ENCODE peak calls at places on chromosomes 1 and 21, in six cellular contexts. One of them, this sample, is unnamed.

GRCh38 chr1:160112370-160112769 is 3.2 kb upstream of the ATP1A2 start:
- DNase-seq in cardiac muscle cell: no peak
- DNase-seq in A549: no peak
- DNase-seq in fibroblast of lung: no peak
- DNase-seq in MM.1S: no peak
- DNase-seq in lower lobe of right lung: no peak
- DNase-seq in this sample: no peak

GRCh38 chr1:221118176-221118937 is 239.1 kb downstream of the HLX start:
- DNase-seq in cardiac muscle cell: no peak
- DNase-seq in A549: no peak
- DNase-seq in fibroblast of lung: no peak
- DNase-seq in MM.1S: no peak
- DNase-seq in lower lobe of right lung: no peak
- DNase-seq in this sample: no peak

GRCh38 chr1:200905411-200906052 is 10.8 kb downstream of the INAVA start:
- DNase-seq in cardiac muscle cell: no peak
- DNase-seq in A549: no peak
- DNase-seq in fibroblast of lung: no peak
- DNase-seq in MM.1S: peak
- DNase-seq in lower lobe of right lung: no peak
- DNase-seq in this sample: peak

GRCh38 chr1:234397732-234398131 is 24.5 kb downstream of the COA6 start:
- DNase-seq in cardiac muscle cell: no peak
- DNase-seq in A549: no peak
- DNase-seq in fibroblast of lung: no peak
- DNase-seq in MM.1S: no peak
- DNase-seq in lower lobe of right lung: no peak
- DNase-seq in this sample: no peak

GRCh38 chr1:92211166-92211565 is 6.5 kb upstream of the C1orf146 start:
- DNase-seq in cardiac muscle cell: no peak
- DNase-seq in A549: no peak
- DNase-seq in fibroblast of lung: peak
- DNase-seq in MM.1S: no peak
- DNase-seq in lower lobe of right lung: no peak
- DNase-seq in this sample: no peak

GRCh38 chr1:109351457-109351856 is 44.6 kb upstream of the MYBPHL start:
- DNase-seq in cardiac muscle cell: no peak
- DNase-seq in A549: no peak
- DNase-seq in fibroblast of lung: no peak
- DNase-seq in MM.1S: no peak
- DNase-seq in lower lobe of right lung: no peak
- DNase-seq in this sample: no peak

GRCh38 chr1:223248787-223249175 is 105.7 kb upstream of the TLR5 start:
- DNase-seq in cardiac muscle cell: no peak
- DNase-seq in A549: no peak
- DNase-seq in fibroblast of lung: no peak
- DNase-seq in MM.1S: peak
- DNase-seq in lower lobe of right lung: no peak
- DNase-seq in this sample: no peak

GRCh38 chr1:145961425-145962156 is 2.8 kb downstream of the ANKRD34A start:
- DNase-seq in cardiac muscle cell: peak
- DNase-seq in A549: no peak
- DNase-seq in fibroblast of lung: no peak
- DNase-seq in MM.1S: no peak
- DNase-seq in lower lobe of right lung: peak
- DNase-seq in this sample: no peak

GRCh38 chr1:173056355-173056754 is 5.6 kb upstream of the TNFSF18 start:
- DNase-seq in cardiac muscle cell: no peak
- DNase-seq in A549: no peak
- DNase-seq in fibroblast of lung: no peak
- DNase-seq in MM.1S: no peak
- DNase-seq in lower lobe of right lung: no peak
- DNase-seq in this sample: no peak

GRCh38 chr1:98103617-98104284 is 182.9 kb upstream of the DPYD start:
- DNase-seq in cardiac muscle cell: no peak
- DNase-seq in A549: no peak
- DNase-seq in fibroblast of lung: peak
- DNase-seq in MM.1S: no peak
- DNase-seq in lower lobe of right lung: no peak
- DNase-seq in this sample: no peak

GRCh38 chr1:181135815-181136737 is 47.6 kb downstream of the IER5 start:
- DNase-seq in cardiac muscle cell: no peak
- DNase-seq in A549: no peak
- DNase-seq in fibroblast of lung: peak
- DNase-seq in MM.1S: no peak
- DNase-seq in lower lobe of right lung: no peak
- DNase-seq in this sample: peak

GRCh38 chr1:147337040-147337439 is 94.6 kb downstream of the CHD1L start:
- DNase-seq in cardiac muscle cell: no peak
- DNase-seq in A549: no peak
- DNase-seq in fibroblast of lung: no peak
- DNase-seq in MM.1S: no peak
- DNase-seq in lower lobe of right lung: no peak
- DNase-seq in this sample: no peak

GRCh38 chr21:36893581-36893980 is 72.9 kb downstream of the HLCS start:
- DNase-seq in cardiac muscle cell: no peak
- DNase-seq in A549: no peak
- DNase-seq in fibroblast of lung: no peak
- DNase-seq in MM.1S: no peak
- DNase-seq in lower lobe of right lung: no peak
- DNase-seq in this sample: no peak

GRCh38 chr1:230641346-230641745 is 935 bp upstream of the COG2 start:
- DNase-seq in cardiac muscle cell: no peak
- DNase-seq in A549: no peak
- DNase-seq in fibroblast of lung: no peak
- DNase-seq in MM.1S: no peak
- DNase-seq in lower lobe of right lung: no peak
- DNase-seq in this sample: peak

GRCh38 chr1:225693085-225693698 is 40.3 kb upstream of the ENAH start:
- DNase-seq in cardiac muscle cell: no peak
- DNase-seq in A549: no peak
- DNase-seq in fibroblast of lung: no peak
- DNase-seq in MM.1S: no peak
- DNase-seq in lower lobe of right lung: no peak
- DNase-seq in this sample: no peak

GRCh38 chr1:181219938-181220337 is 131.4 kb downstream of the IER5 start:
- DNase-seq in cardiac muscle cell: no peak
- DNase-seq in A549: no peak
- DNase-seq in fibroblast of lung: no peak
- DNase-seq in MM.1S: no peak
- DNase-seq in lower lobe of right lung: no peak
- DNase-seq in this sample: no peak

GRCh38 chr1:81174811-81175476 is 625.8 kb upstream of the ADGRL2 start:
- DNase-seq in cardiac muscle cell: no peak
- DNase-seq in A549: no peak
- DNase-seq in fibroblast of lung: no peak
- DNase-seq in MM.1S: no peak
- DNase-seq in lower lobe of right lung: no peak
- DNase-seq in this sample: no peak

GRCh38 chr1:62391369-62391971 is 45.4 kb upstream of the USP1 start:
- DNase-seq in cardiac muscle cell: peak
- DNase-seq in A549: no peak
- DNase-seq in fibroblast of lung: peak
- DNase-seq in MM.1S: peak
- DNase-seq in lower lobe of right lung: no peak
- DNase-seq in this sample: peak

GRCh38 chr21:32392880-32393676 is at the start of gene URB1:
- DNase-seq in cardiac muscle cell: peak
- DNase-seq in A549: peak
- DNase-seq in fibroblast of lung: peak
- DNase-seq in MM.1S: peak
- DNase-seq in lower lobe of right lung: peak
- DNase-seq in this sample: peak

GRCh38 chr21:15264084-15264483 is 199.3 kb upstream of the NRIP1 start:
- DNase-seq in cardiac muscle cell: no peak
- DNase-seq in A549: no peak
- DNase-seq in fibroblast of lung: no peak
- DNase-seq in MM.1S: no peak
- DNase-seq in lower lobe of right lung: no peak
- DNase-seq in this sample: no peak

GRCh38 chr1:114352797-114353196 is 158.2 kb downstream of the TRIM33 start:
- DNase-seq in cardiac muscle cell: peak
- DNase-seq in A549: no peak
- DNase-seq in fibroblast of lung: peak
- DNase-seq in MM.1S: no peak
- DNase-seq in lower lobe of right lung: no peak
- DNase-seq in this sample: no peak

GRCh38 chr1:225299624-225300023 is 128.2 kb downstream of the LBR start:
- DNase-seq in cardiac muscle cell: no peak
- DNase-seq in A549: no peak
- DNase-seq in fibroblast of lung: no peak
- DNase-seq in MM.1S: no peak
- DNase-seq in lower lobe of right lung: no peak
- DNase-seq in this sample: no peak

GRCh38 chr1:189158155-189158554 is 1319.5 kb downstream of the BRINP3 start:
- DNase-seq in cardiac muscle cell: no peak
- DNase-seq in A549: no peak
- DNase-seq in fibroblast of lung: no peak
- DNase-seq in MM.1S: no peak
- DNase-seq in lower lobe of right lung: no peak
- DNase-seq in this sample: no peak

GRCh38 chr1:21811875-21812305 is at the start of gene LDLRAD2:
- DNase-seq in cardiac muscle cell: no peak
- DNase-seq in A549: no peak
- DNase-seq in fibroblast of lung: no peak
- DNase-seq in MM.1S: no peak
- DNase-seq in lower lobe of right lung: no peak
- DNase-seq in this sample: no peak

GRCh38 chr1:226679853-226680516 is 59.1 kb downstream of the ITPKB start:
- DNase-seq in cardiac muscle cell: peak
- DNase-seq in A549: no peak
- DNase-seq in fibroblast of lung: peak
- DNase-seq in MM.1S: no peak
- DNase-seq in lower lobe of right lung: peak
- DNase-seq in this sample: peak

GRCh38 chr21:31374430-31374829 is 30.4 kb upstream of the TIAM1 start:
- DNase-seq in cardiac muscle cell: no peak
- DNase-seq in A549: no peak
- DNase-seq in fibroblast of lung: no peak
- DNase-seq in MM.1S: no peak
- DNase-seq in lower lobe of right lung: no peak
- DNase-seq in this sample: no peak

GRCh38 chr1:19639999-19640362 is 4.1 kb upstream of the NBL1 start:
- DNase-seq in cardiac muscle cell: no peak
- DNase-seq in A549: peak
- DNase-seq in fibroblast of lung: peak
- DNase-seq in MM.1S: no peak
- DNase-seq in lower lobe of right lung: no peak
- DNase-seq in this sample: peak

GRCh38 chr1:115706009-115706362 is 62.5 kb downstream of the CASQ2 start:
- DNase-seq in cardiac muscle cell: no peak
- DNase-seq in A549: no peak
- DNase-seq in fibroblast of lung: no peak
- DNase-seq in MM.1S: no peak
- DNase-seq in lower lobe of right lung: no peak
- DNase-seq in this sample: no peak

GRCh38 chr1:115701090-115701489 is 59.3 kb downstream of the VANGL1 start:
- DNase-seq in cardiac muscle cell: no peak
- DNase-seq in A549: no peak
- DNase-seq in fibroblast of lung: no peak
- DNase-seq in MM.1S: no peak
- DNase-seq in lower lobe of right lung: no peak
- DNase-seq in this sample: no peak

GRCh38 chr1:115706774-115707425 is 61.6 kb downstream of the CASQ2 start:
- DNase-seq in cardiac muscle cell: peak
- DNase-seq in A549: no peak
- DNase-seq in fibroblast of lung: peak
- DNase-seq in MM.1S: peak
- DNase-seq in lower lobe of right lung: no peak
- DNase-seq in this sample: peak

GRCh38 chr1:115702993-115703392 is 61.2 kb downstream of the VANGL1 start:
- DNase-seq in cardiac muscle cell: no peak
- DNase-seq in A549: no peak
- DNase-seq in fibroblast of lung: no peak
- DNase-seq in MM.1S: no peak
- DNase-seq in lower lobe of right lung: no peak
- DNase-seq in this sample: no peak

GRCh38 chr1:115705085-115706008 is 63.2 kb downstream of the CASQ2 start:
- DNase-seq in cardiac muscle cell: no peak
- DNase-seq in A549: no peak
- DNase-seq in fibroblast of lung: no peak
- DNase-seq in MM.1S: no peak
- DNase-seq in lower lobe of right lung: no peak
- DNase-seq in this sample: no peak
- H3K4me3 ChIP-seq in cardiac muscle cell: no peak
- H3K4me3 ChIP-seq in A549: no peak
- H3K4me3 ChIP-seq in fibroblast of lung: no peak
- H3K4me3 ChIP-seq in MM.1S: no peak
- H3K4me3 ChIP-seq in lower lobe of right lung: no peak
- H3K4me3 ChIP-seq in this sample: no peak

GRCh38 chr1:237672748-237673147 is 218.0 kb downstream of the ZP4 start:
- DNase-seq in cardiac muscle cell: no peak
- DNase-seq in A549: no peak
- DNase-seq in fibroblast of lung: peak
- DNase-seq in MM.1S: peak
- DNase-seq in lower lobe of right lung: no peak
- DNase-seq in this sample: no peak
- TF ChIP-seq CTCF in cardiac muscle cell: peak
- TF ChIP-seq CTCF in A549: peak
- TF ChIP-seq CTCF in fibroblast of lung: no peak
- TF ChIP-seq CTCF in MM.1S: peak
- TF ChIP-seq CTCF in lower lobe of right lung: no peak
- TF ChIP-seq CTCF in this sample: no peak

DNA sequence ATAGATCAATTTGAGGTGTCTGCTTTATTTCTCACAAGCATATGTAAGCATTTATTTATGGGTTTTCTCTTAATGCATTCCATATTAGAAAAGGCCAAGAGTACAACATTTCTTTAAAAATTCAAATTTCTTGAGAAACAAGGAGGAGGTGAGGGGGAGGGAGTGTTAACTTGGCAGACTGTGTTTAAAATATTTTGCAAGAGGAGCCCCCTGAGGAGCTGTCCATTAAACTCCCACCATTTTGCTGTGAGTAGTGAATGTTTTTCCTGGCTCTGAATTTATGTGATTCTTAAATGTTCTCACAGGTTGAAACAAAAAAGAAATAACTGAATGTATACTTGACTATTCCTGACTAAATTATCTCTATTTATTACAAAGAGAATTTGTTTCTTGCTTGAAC is 363.8 kb downstream of the PTPRC start:
- DNase-seq in cardiac muscle cell: no peak
- DNase-seq in A549: no peak
- DNase-seq in fibroblast of lung: no peak
- DNase-seq in MM.1S: no peak
- DNase-seq in lower lobe of right lung: no peak
- DNase-seq in this sample: no peak
- H3K4me3 ChIP-seq in cardiac muscle cell: no peak
- H3K4me3 ChIP-seq in A549: no peak
- H3K4me3 ChIP-seq in fibroblast of lung: no peak
- H3K4me3 ChIP-seq in MM.1S: no peak
- H3K4me3 ChIP-seq in lower lobe of right lung: no peak
- H3K4me3 ChIP-seq in this sample: no peak

DNA sequence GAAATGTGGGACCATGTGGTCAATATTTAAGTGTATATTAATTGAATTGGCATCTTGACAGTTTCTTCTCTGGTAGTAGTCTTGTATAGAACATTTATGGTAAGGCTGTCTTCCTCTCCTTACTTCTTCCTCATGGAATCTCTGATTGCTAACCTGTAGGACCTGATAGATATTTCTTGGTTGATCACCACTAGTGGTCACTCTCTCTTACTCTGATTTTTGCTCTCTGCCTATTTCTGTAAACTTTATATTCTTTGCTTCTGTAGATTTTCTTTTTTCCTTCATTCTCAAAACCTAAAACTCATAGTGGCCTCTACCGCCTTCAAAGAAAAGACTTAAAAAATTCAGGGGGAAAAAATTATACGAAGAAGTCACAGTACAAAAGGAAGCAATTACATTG is 21.2 kb downstream of the MAST2 start:
- DNase-seq in cardiac muscle cell: no peak
- DNase-seq in A549: no peak
- DNase-seq in fibroblast of lung: no peak
- DNase-seq in MM.1S: no peak
- DNase-seq in lower lobe of right lung: no peak
- DNase-seq in this sample: no peak
- TF ChIP-seq CTCF in cardiac muscle cell: no peak
- TF ChIP-seq CTCF in A549: peak
- TF ChIP-seq CTCF in fibroblast of lung: no peak
- TF ChIP-seq CTCF in MM.1S: no peak
- TF ChIP-seq CTCF in lower lobe of right lung: no peak
- TF ChIP-seq CTCF in this sample: no peak

This sample was measured in fibroblast of villous mesenchyme.